ENCODE peak calls at places on chromosomes 7 and 10, in seven cellular contexts. J is GM20000, Z is HAP-1, A is RPMI7951, T is NCI-H1417 treated with DMSO at 0.1 percent for 48 hours, W is substantia nigra, H is hepatocyte. U is an unnamed sample.

GRCh38 chr10:15478429-15478828 is 107.3 kb upstream of the FAM171A1 start:
- DNase-seq in Z (no peak), W (no peak), J (no peak), A (no peak), H (no peak), T (no peak), U (no peak)

GRCh38 chr10:10870523-10871241 is 147.0 kb upstream of the CELF2 start:
- DNase-seq in W (no peak), J (no peak), T (no peak), A (no peak), Z (no peak), H (no peak), U (peak; percentile 22)

GRCh38 chr10:133161486-133162051 is 1.6 kb downstream of the KNDC1 start:
- DNase-seq in T (no peak), A (no peak), Z (peak; percentile 42), J (no peak), H (no peak), W (no peak), U (no peak)

GRCh38 chr10:123573236-123574147 is 92.7 kb upstream of the GPR26 start:
- DNase-seq in A (peak; percentile 27), H (peak; percentile 69), W (no peak), T (no peak), Z (peak; percentile 78), J (peak; percentile 53), U (no peak)

GRCh38 chr10:132867801-132868644 is 74.3 kb downstream of the CFAP46 start:
- DNase-seq in Z (peak; percentile 6), W (no peak), A (no peak), T (no peak), H (no peak), J (no peak), U (no peak)

GRCh38 chr10:70756710-70757360 is 28.3 kb downstream of the TBATA start:
- DNase-seq in J (no peak), T (no peak), Z (no peak), H (no peak), W (no peak), A (peak; percentile 35), U (no peak)

GRCh38 chr7:114026486-114027089 is 107.8 kb upstream of the PPP1R3A start:
- DNase-seq in H (peak; percentile 87), T (peak; percentile 75), W (no peak), J (peak; percentile 51), Z (peak; percentile 33), A (peak; percentile 53), U (peak; percentile 21)

GRCh38 chr10:53010362-53010907 is 237.9 kb upstream of the MBL2 start:
- DNase-seq in Z (no peak), W (no peak), J (no peak), T (no peak), H (no peak), A (no peak), U (no peak)

GRCh38 chr7:3089493-3089892 is 45.8 kb upstream of the CARD11 start:
- DNase-seq in H (peak; percentile 26), J (no peak), A (peak; percentile 48), Z (peak; percentile 38), W (no peak), T (no peak), U (no peak)

GRCh38 chr7:6708304-6708703 is 1.6 kb upstream of the ZNF12 start:
- DNase-seq in T (no peak), Z (no peak), H (no peak), A (no peak), W (no peak), J (no peak), U (no peak)

GRCh38 chr10:76456190-76456589 is 1024.8 kb downstream of the LRMDA start:
- DNase-seq in T (no peak), Z (no peak), H (no peak), J (no peak), W (no peak), A (no peak), U (no peak)

GRCh38 chr7:123643495-123644428 is 11.9 kb upstream of the LMOD2 start:
- DNase-seq in A (peak; percentile 92), Z (peak; percentile 60), H (peak; percentile 59), J (no peak), W (no peak), T (peak; percentile 67), U (no peak)

GRCh38 chr10:129730272-129730992 is 233.6 kb downstream of the EBF3 start:
- DNase-seq in Z (no peak), W (no peak), J (no peak), H (no peak), T (no peak), A (no peak), U (no peak)

GRCh38 chr7:35556532-35557471 is 138.1 kb downstream of the HERPUD2 start:
- DNase-seq in J (no peak), H (peak; percentile 65), W (no peak), T (no peak), Z (no peak), A (no peak), U (no peak)

GRCh38 chr10:97714401-97715258 is 1.1 kb downstream of the MARVELD1 start:
- DNase-seq in T (no peak), Z (peak; percentile 84), J (peak; percentile 69), H (peak; percentile 87), W (peak; percentile 54), A (peak; percentile 89), U (no peak)

GRCh38 chr10:131775444-131775832 is 125.4 kb upstream of the PPP2R2D start:
- DNase-seq in H (no peak), J (no peak), W (no peak), T (no peak), A (no peak), Z (no peak), U (no peak)

GRCh38 chr10:70906031-70906804 is 17.9 kb upstream of the PCBD1 start:
- DNase-seq in H (no peak), J (no peak), A (no peak), Z (no peak), W (no peak), T (no peak), U (no peak)

GRCh38 chr7:29945259-29945809 is 44.3 kb downstream of the SCRN1 start:
- DNase-seq in H (no peak), J (no peak), A (no peak), T (no peak), Z (no peak), W (no peak), U (no peak)

GRCh38 chr7:77415822-77416620 is at the start of gene GSAP:
- DNase-seq in A (peak; percentile 54), T (peak; percentile 37), J (peak; percentile 91), W (peak; percentile 56), Z (peak; percentile 35), H (peak; percentile 76), U (no peak)

GRCh38 chr7:156889089-156889488 is 3.9 kb downstream of the LMBR1 start:
- DNase-seq in Z (no peak), H (no peak), T (no peak), W (no peak), J (no peak), A (peak; percentile 27), U (no peak)

GRCh38 chr7:23468721-23469149 is 1.6 kb downstream of the IGF2BP3 start:
- DNase-seq in H (peak; percentile 46), W (no peak), J (no peak), T (no peak), A (no peak), Z (no peak), U (no peak)

GRCh38 chr10:18097524-18097923 is 42.7 kb upstream of the CACNB2 start:
- DNase-seq in J (no peak), Z (no peak), T (no peak), W (no peak), A (no peak), H (no peak), U (no peak)

GRCh38 chr10:70508912-70509366 is 30.4 kb downstream of the PALD1 start:
- DNase-seq in T (no peak), H (peak; percentile 34), J (peak; percentile 38), W (peak; percentile 26), Z (no peak), A (peak; percentile 46), U (no peak)

GRCh38 chr7:102302025-102302424 is 15.4 kb downstream of the SH2B2 start:
- DNase-seq in J (no peak), H (no peak), A (no peak), T (no peak), W (no peak), Z (no peak), U (no peak)

GRCh38 chr10:13839430-13839986 is 252.7 kb downstream of the PRPF18 start:
- DNase-seq in Z (no peak), A (peak; percentile 90), H (peak; percentile 50), T (no peak), W (no peak), J (no peak), U (no peak)

GRCh38 chr10:21297525-21298383 is 227.7 kb downstream of the SKIDA1 start:
- DNase-seq in Z (no peak), J (no peak), H (no peak), A (no peak), T (no peak), W (no peak), U (no peak)

GRCh38 chr7:120931243-120931642 is 19.3 kb upstream of the ING3 start:
- DNase-seq in W (no peak), J (no peak), H (no peak), Z (no peak), A (no peak), T (no peak), U (no peak)

GRCh38 chr7:35647171-35647574 is 47.8 kb downstream of the HERPUD2 start:
- DNase-seq in W (no peak), H (peak; percentile 66), J (no peak), Z (no peak), T (no peak), A (no peak), U (no peak)

GRCh38 chr10:122113161-122113944 is 124.4 kb downstream of the TACC2 start:
- DNase-seq in A (peak; percentile 70), Z (peak; percentile 80), J (peak; percentile 75), T (no peak), H (peak; percentile 85), W (peak; percentile 32), U (no peak)

GRCh38 chr7:151390594-151391357 is 19.1 kb downstream of the WDR86 start:
- DNase-seq in Z (no peak), J (no peak), T (no peak), A (no peak), W (no peak), H (no peak), U (no peak)

GRCh38 chr7:155471728-155472127 is 13.8 kb downstream of the EN2 start:
- DNase-seq in A (no peak), W (no peak), H (no peak), J (no peak), Z (peak; percentile 79), T (no peak), U (no peak)